ENCODE peak calls at places on chromosomes 13 and 19, in four cellular contexts. One of them, this sample, is unnamed.

GRCh38 chr13:98653471-98653985 is 76.6 kb upstream of the STK24 start:
- DNase-seq in ascending aorta: no peak
- DNase-seq in breast epithelium: peak; percentile 76
- DNase-seq in H9: peak; percentile 91
- DNase-seq in this sample: peak; percentile 83

GRCh38 chr19:12880551-12881171 is 588 bp downstream of the DNASE2 start:
- DNase-seq in ascending aorta: no peak
- DNase-seq in breast epithelium: peak; percentile 53
- DNase-seq in H9: peak; percentile 53
- DNase-seq in this sample: peak; percentile 60

GRCh38 chr13:30666113-30666512 is 48.4 kb downstream of the USPL1 start:
- DNase-seq in ascending aorta: no peak
- DNase-seq in breast epithelium: no peak
- DNase-seq in H9: no peak
- DNase-seq in this sample: no peak

GRCh38 chr13:99218969-99219368 is 18.3 kb downstream of the UBAC2 start:
- DNase-seq in ascending aorta: no peak
- DNase-seq in breast epithelium: no peak
- DNase-seq in H9: no peak
- DNase-seq in this sample: peak; percentile 50

GRCh38 chr13:101417043-101417406 is 717 bp upstream of the NALCN start:
- DNase-seq in ascending aorta: no peak
- DNase-seq in breast epithelium: no peak
- DNase-seq in H9: no peak
- DNase-seq in this sample: no peak

GRCh38 chr13:112657850-112658445 is 31.9 kb upstream of the ATP11A start:
- DNase-seq in ascending aorta: no peak
- DNase-seq in breast epithelium: peak; percentile 50
- DNase-seq in H9: peak; percentile 33
- DNase-seq in this sample: no peak

GRCh38 chr19:46383846-46384245 is 29.5 kb downstream of the CCDC8 start:
- DNase-seq in ascending aorta: no peak
- DNase-seq in breast epithelium: no peak
- DNase-seq in H9: peak; percentile 20
- DNase-seq in this sample: no peak

GRCh38 chr13:103142091-103142594 is 75.9 kb upstream of the SLC10A2 start:
- DNase-seq in ascending aorta: no peak
- DNase-seq in breast epithelium: no peak
- DNase-seq in H9: no peak
- DNase-seq in this sample: no peak

GRCh38 chr19:10552596-10553053 is 8.9 kb downstream of the ATG4D start:
- DNase-seq in ascending aorta: no peak
- DNase-seq in breast epithelium: no peak
- DNase-seq in H9: peak; percentile 85
- DNase-seq in this sample: no peak

GRCh38 chr19:4052114-4052992 is 14.3 kb downstream of the ZBTB7A start:
- DNase-seq in ascending aorta: no peak
- DNase-seq in breast epithelium: no peak
- DNase-seq in H9: no peak
- DNase-seq in this sample: no peak

GRCh38 chr13:50745542-50745941 is 98.0 kb downstream of the DLEU7 start:
- DNase-seq in ascending aorta: no peak
- DNase-seq in breast epithelium: no peak
- DNase-seq in H9: no peak
- DNase-seq in this sample: no peak

GRCh38 chr13:93824286-93824685 is 597.7 kb downstream of the GPC6 start:
- DNase-seq in ascending aorta: no peak
- DNase-seq in breast epithelium: no peak
- DNase-seq in H9: no peak
- DNase-seq in this sample: no peak

GRCh38 chr13:98216135-98216565 is 39.1 kb upstream of the RNF113B start:
- DNase-seq in ascending aorta: no peak
- DNase-seq in breast epithelium: no peak
- DNase-seq in H9: no peak
- DNase-seq in this sample: no peak

DNA sequence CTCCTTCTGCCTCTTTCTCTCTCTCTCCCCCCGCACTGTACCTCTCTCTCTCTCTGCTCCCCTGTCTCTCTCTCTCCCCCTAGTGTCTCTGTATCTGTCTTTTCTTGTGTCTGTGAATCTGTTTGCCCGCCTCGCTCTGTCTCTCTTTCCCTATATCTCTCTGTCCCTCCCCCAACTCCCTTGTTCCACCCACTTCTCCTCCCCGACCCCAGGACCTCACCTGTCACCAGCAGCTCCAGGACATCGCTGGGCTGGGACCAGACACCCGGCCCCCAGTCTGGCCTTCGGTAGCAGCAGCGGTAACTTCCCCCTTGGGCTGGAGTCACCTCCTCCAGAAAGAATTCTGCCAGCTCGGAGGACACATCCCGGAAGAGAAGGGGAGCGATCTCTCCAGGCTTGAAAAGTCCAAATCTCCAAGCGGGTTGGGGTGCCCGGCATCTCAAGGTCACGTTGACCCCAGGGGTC is 3.9 kb downstream of the OSCAR start:
- DNase-seq in ascending aorta: no peak
- DNase-seq in breast epithelium: no peak
- DNase-seq in H9: peak; percentile 65
- DNase-seq in this sample: no peak
- H3K4me1 ChIP-seq in ascending aorta: peaks cover 7% of the 10 kb centered on the region
- H3K4me1 ChIP-seq in breast epithelium: no peaks in the 10 kb centered on the region
- H3K4me1 ChIP-seq in H9: no peaks in the 10 kb centered on the region
- H3K4me1 ChIP-seq in this sample: peaks cover 11% of the 10 kb centered on the region

DNA sequence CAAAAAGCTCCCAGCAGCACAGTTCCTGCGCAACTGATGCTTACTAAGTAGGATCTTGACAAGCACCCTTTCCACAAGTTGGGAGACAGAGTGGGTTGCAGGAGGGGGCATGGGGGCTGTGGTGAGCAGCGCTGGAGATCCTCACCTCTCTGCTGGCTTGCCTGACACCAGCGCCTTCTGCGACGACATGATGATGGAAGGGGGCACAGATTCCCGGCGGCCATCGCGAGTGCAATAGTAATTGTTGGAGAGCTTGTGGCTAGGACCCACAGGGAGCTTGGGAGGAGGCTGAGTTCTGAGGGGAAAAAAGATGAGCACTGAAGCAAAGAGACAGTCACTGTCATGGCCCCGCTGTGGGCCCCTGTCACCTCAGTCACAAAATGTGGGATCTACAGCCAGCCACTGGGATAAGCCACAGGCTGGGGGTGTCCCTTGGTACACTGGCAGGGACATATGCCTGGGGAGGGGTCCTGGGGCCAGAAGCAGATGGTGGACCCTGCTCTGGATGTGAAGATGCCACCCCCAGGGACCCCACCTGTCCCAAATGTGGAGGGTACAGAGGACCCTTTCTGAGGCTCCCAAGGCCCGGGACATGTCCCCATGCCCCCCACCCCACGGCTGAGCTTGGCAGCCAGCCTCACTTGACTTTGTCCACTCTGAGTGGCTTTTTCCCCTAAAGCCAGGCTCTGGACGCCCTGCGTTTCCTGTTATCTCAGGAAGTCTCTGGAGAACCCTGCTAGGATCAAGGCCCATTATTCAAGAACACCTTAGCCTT is 4.6 kb downstream of the NDUFA7 start:
- DNase-seq in ascending aorta: no peak
- DNase-seq in breast epithelium: no peak
- DNase-seq in H9: no peak
- DNase-seq in this sample: no peak
- H3K4me1 ChIP-seq in ascending aorta: peaks cover 10% of the 10 kb centered on the region
- H3K4me1 ChIP-seq in breast epithelium: peaks cover 6% of the 10 kb centered on the region
- H3K4me1 ChIP-seq in H9: no peaks in the 10 kb centered on the region
- H3K4me1 ChIP-seq in this sample: peaks cover 27% of the 10 kb centered on the region

GRCh38 chr19:34788074-34788473 is 15.1 kb upstream of the ZNF599 start:
- DNase-seq in ascending aorta: no peak
- DNase-seq in breast epithelium: no peak
- DNase-seq in H9: no peak
- DNase-seq in this sample: no peak

GRCh38 chr19:34786236-34786635 is 13.2 kb upstream of the ZNF599 start:
- DNase-seq in ascending aorta: no peak
- DNase-seq in breast epithelium: no peak
- DNase-seq in H9: no peak
- DNase-seq in this sample: no peak

GRCh38 chr19:34787059-34787824 is 14.2 kb upstream of the ZNF599 start:
- DNase-seq in ascending aorta: no peak
- DNase-seq in breast epithelium: no peak
- DNase-seq in H9: no peak
- DNase-seq in this sample: no peak
- H3K4me1 ChIP-seq in ascending aorta: no peaks in the 10 kb centered on the region
- H3K4me1 ChIP-seq in breast epithelium: no peaks in the 10 kb centered on the region
- H3K4me1 ChIP-seq in H9: no peaks in the 10 kb centered on the region
- H3K4me1 ChIP-seq in this sample: peaks cover 7% of the 10 kb centered on the region

GRCh38 chr13:110379905-110380341 is 72.8 kb downstream of the COL4A2 start:
- DNase-seq in ascending aorta: no peak
- DNase-seq in breast epithelium: no peak
- DNase-seq in H9: peak; percentile 58
- DNase-seq in this sample: no peak

GRCh38 chr13:110374644-110375370 is 67.7 kb downstream of the COL4A2 start:
- DNase-seq in ascending aorta: no peak
- DNase-seq in breast epithelium: no peak
- DNase-seq in H9: no peak
- DNase-seq in this sample: no peak

GRCh38 chr13:110376120-110376519 is 69.0 kb downstream of the COL4A2 start:
- DNase-seq in ascending aorta: no peak
- DNase-seq in breast epithelium: no peak
- DNase-seq in H9: no peak
- DNase-seq in this sample: no peak

GRCh38 chr13:110379358-110379757 is 72.3 kb downstream of the COL4A2 start:
- DNase-seq in ascending aorta: no peak
- DNase-seq in breast epithelium: no peak
- DNase-seq in H9: no peak
- DNase-seq in this sample: no peak

GRCh38 chr13:110377178-110378175 is 70.4 kb downstream of the COL4A2 start:
- DNase-seq in ascending aorta: no peak
- DNase-seq in breast epithelium: no peak
- DNase-seq in H9: no peak
- DNase-seq in this sample: no peak
- H3K4me1 ChIP-seq in ascending aorta: peaks cover 79% of the 10 kb centered on the region
- H3K4me1 ChIP-seq in breast epithelium: no peaks in the 10 kb centered on the region
- H3K4me1 ChIP-seq in H9: peaks cover 2% of the 10 kb centered on the region
- H3K4me1 ChIP-seq in this sample: peaks cover 95% of the 10 kb centered on the region

This sample was measured in right atrium auricular region.